ENCODE peak calls at places on chromosomes 6 and 20, in eight cellular contexts. L, V, U, T, I, B, D and H are unnamed samples.
A peak's percentile ranks its signal among the peaks of the same experiment; 100 is the strongest.

GRCh38 chr20:48378976-48379670 is 448.7 kb downstream of the PREX1 start:
- DNase-seq in D (no peak), T (no peak), I (no peak), L (no peak), U (no peak), B (no peak), V (no peak), H (no peak)

GRCh38 chr6:139242457-139243240 is 49.1 kb downstream of the TXLNB start:
- DNase-seq in T (no peak), V (no peak), B (no peak), U (no peak), L (no peak), D (no peak), I (no peak), H (no peak)

GRCh38 chr20:3559231-3559630 is 88.4 kb downstream of the ATRN start:
- DNase-seq in T (no peak), V (no peak), B (no peak), D (no peak), U (no peak), I (no peak), L (no peak), H (no peak)

GRCh38 chr6:9248125-9248524 is 812.8 kb upstream of the SLC35B3 start:
- DNase-seq in D (no peak), B (peak; percentile 13), T (no peak), I (no peak), U (no peak), V (no peak), L (no peak), H (no peak)

GRCh38 chr20:50355593-50356521 is 154.3 kb upstream of the PTPN1 start:
- DNase-seq in I (no peak), L (no peak), V (no peak), D (no peak), U (no peak), B (no peak), T (no peak), H (no peak)

GRCh38 chr6:109740787-109741186 is 49.7 kb downstream of the FIG4 start:
- DNase-seq in L (peak; percentile 49), B (no peak), U (no peak), D (peak; percentile 50), I (peak; percentile 69), T (no peak), V (no peak), H (no peak)

GRCh38 chr6:81366970-81367369 is 385.5 kb downstream of the TENT5A start:
- DNase-seq in D (no peak), U (no peak), T (no peak), I (no peak), B (no peak), V (no peak), L (no peak), H (no peak)

GRCh38 chr20:35465976-35466375 is 10.6 kb downstream of the CEP250 start:
- DNase-seq in L (no peak), V (no peak), I (no peak), D (no peak), U (no peak), T (no peak), B (no peak), H (no peak)

GRCh38 chr6:12422848-12423247 is 132.7 kb downstream of the EDN1 start:
- DNase-seq in B (no peak), I (no peak), T (no peak), V (no peak), U (peak; percentile 15), L (no peak), D (no peak), H (no peak)

GRCh38 chr6:85669735-85670194 is 27.1 kb upstream of the SYNCRIP start:
- DNase-seq in B (peak; percentile 59), V (peak; percentile 46), D (no peak), U (peak; percentile 42), I (no peak), L (no peak), T (no peak), H (no peak)

GRCh38 chr6:72316675-72317380 is 305.0 kb upstream of the KCNQ5 start:
- DNase-seq in D (peak; percentile 35), B (no peak), T (no peak), V (no peak), U (no peak), L (no peak), I (no peak), H (no peak)

GRCh38 chr6:9537381-9537780 is 877.5 kb downstream of the TFAP2A start:
- DNase-seq in B (no peak), U (no peak), I (no peak), D (no peak), T (no peak), V (peak; percentile 41), L (no peak), H (no peak)

GRCh38 chr6:170098428-170099170 is 192.3 kb downstream of the DLL1 start:
- DNase-seq in D (no peak), V (no peak), L (peak; percentile 15), B (no peak), I (peak; percentile 22), U (no peak), T (peak; percentile 4), H (no peak)

GRCh38 chr6:21555197-21555596 is 38.4 kb upstream of the SOX4 start:
- DNase-seq in L (no peak), U (no peak), B (no peak), V (no peak), D (no peak), I (no peak), T (no peak), H (no peak)

GRCh38 chr6:14747881-14748520 is 497.9 kb upstream of the JARID2 start:
- DNase-seq in L (no peak), T (no peak), I (no peak), V (no peak), D (no peak), B (no peak), U (no peak), H (no peak)

GRCh38 chr6:127737768-127738167 is 160.8 kb downstream of the C6orf58 start:
- DNase-seq in T (no peak), I (no peak), D (no peak), L (no peak), U (no peak), B (peak; percentile 1), V (no peak), H (no peak)

GRCh38 chr20:34210271-34210670 is 31.0 kb upstream of the ASIP start:
- DNase-seq in D (no peak), I (no peak), T (no peak), V (no peak), B (no peak), U (no peak), L (no peak), H (no peak)

GRCh38 chr6:48567016-48567415 is 456.0 kb upstream of the PTCHD4 start:
- DNase-seq in B (peak; percentile 56), T (no peak), V (no peak), U (no peak), L (no peak), D (no peak), I (no peak), H (no peak)

GRCh38 chr6:392441-393390 is 1.2 kb downstream of the IRF4 start:
- DNase-seq in L (peak; percentile 46), T (no peak), V (no peak), B (no peak), U (no peak), D (no peak), I (no peak), H (no peak)

GRCh38 chr6:33620584-33621395 is at the start of gene ITPR3:
- DNase-seq in U (no peak), B (peak; percentile 90), T (peak; percentile 75), I (peak; percentile 63), V (no peak), D (peak; percentile 74), L (no peak), H (peak; percentile 49)

GRCh38 chr20:48797275-48797825 is 30.4 kb downstream of the PREX1 start:
- DNase-seq in T (no peak), D (peak; percentile 63), I (peak; percentile 58), B (no peak), U (no peak), L (peak; percentile 80), V (no peak), H (no peak)

GRCh38 chr6:90294989-90295853 is 1.4 kb downstream of the BACH2 start:
- DNase-seq in D (peak; percentile 60), T (peak; percentile 54), U (no peak), L (no peak), I (peak; percentile 46), B (peak; percentile 28), V (peak; percentile 6), H (no peak)
- TF ChIP-seq CTCF in D (peak; percentile 17), T (peak; percentile 31), U (no peak), L (no peak), I (no peak), B (peak; percentile 48), V (peak; percentile 40), H (no peak)

GRCh38 chr6:153032255-153032882 is 29.9 kb upstream of the MTRF1L start:
- DNase-seq in T (no peak), D (no peak), L (no peak), I (no peak), V (no peak), U (peak; percentile 38), B (peak; percentile 20), H (no peak)
- TF ChIP-seq CTCF in T (peak; percentile 56), D (peak; percentile 41), L (peak; percentile 43), I (peak; percentile 37), V (peak; percentile 13), U (peak; percentile 36), B (peak; percentile 63), H (peak; percentile 50)

DNA sequence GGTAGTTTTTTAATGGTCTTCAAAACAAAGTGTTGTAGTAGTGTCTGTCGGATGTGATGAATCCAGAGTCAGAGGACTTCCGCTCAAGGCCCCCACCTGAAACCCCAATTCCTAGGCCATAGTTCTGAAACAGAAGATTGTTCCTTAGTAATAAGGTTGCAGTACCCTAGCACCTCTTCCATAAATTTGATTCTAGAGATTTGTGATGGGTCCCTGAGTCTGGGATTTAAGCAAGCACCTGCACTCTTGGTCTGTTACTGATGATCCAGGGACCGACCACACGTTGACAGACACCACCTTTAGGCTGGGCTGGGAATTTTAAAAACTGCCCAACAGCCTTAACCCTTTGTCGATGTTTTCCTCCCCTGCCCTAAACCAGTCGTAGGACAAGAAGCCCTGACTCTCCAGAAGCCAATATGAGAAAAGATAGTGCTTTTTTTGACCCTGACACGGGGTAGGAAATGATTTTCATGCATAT is 1.2 kb downstream of the KCTD20 start:
- DNase-seq in B (peak; percentile 48), D (no peak), V (no peak), L (no peak), U (no peak), I (no peak), T (no peak), H (no peak)
- TF ChIP-seq CTCF in B (peak; percentile 15), D (no peak), V (peak; percentile 50), L (peak; percentile 22), U (no peak), I (no peak), T (no peak), H (no peak)

DNA sequence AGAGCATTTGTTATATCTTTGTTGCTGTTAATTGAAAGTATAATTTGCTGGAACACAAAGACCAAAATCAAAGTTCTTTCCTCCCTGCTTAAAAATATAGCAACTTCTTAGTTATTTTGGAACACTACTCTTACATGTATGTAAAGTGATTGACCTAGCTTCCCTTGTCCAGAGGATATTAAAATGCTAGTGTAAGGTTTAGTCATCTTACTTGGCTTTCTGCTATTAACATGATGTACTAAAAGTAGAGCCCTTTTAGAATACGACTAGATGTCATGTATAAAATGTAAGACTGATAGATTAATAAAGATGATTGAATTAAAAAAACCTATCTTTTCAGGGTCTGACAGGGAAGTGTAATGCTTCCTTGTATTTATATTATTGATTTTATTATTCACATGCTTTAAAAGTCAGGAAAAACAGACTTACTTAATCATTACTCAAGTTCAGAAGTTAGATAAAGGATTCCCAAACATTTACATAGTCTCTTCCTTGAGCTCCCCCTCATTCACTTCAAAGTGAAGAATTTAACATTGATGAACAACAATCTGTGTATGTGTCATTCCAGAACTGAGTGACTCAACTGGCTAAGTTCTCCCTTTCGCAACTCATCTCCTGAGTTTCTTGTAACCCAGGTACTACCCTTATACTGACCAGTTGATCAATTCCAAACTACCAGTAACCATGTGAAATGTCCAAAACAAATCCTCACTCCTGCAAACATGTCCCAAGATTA is 50.9 kb downstream of the BTBD9 start:
- DNase-seq in D (no peak), V (no peak), T (no peak), L (no peak), B (peak; percentile 68), I (no peak), U (no peak), H (no peak)
- TF ChIP-seq CTCF in D (no peak), V (no peak), T (no peak), L (no peak), B (no peak), I (no peak), U (no peak), H (no peak)